ENCODE peak calls at places on chromosomes 16 and 17, in five cellular contexts. I, K, O, A and R are unnamed samples.

GRCh38 chr17:68749742-68750562 is 148.8 kb upstream of the FAM20A start:
- DNase-seq in O (no peak), K (no peak), I (no peak), A (no peak), R (no peak)

GRCh38 chr16:19716183-19716582 is 1.8 kb downstream of the KNOP1 start:
- DNase-seq in A (no peak), I (no peak), K (no peak), O (peak), R (no peak)

GRCh38 chr16:24499193-24499814 is 40.1 kb upstream of the RBBP6 start:
- DNase-seq in K (peak), O (peak), A (no peak), I (peak), R (peak)

GRCh38 chr17:81922566-81923301 is 4.8 kb upstream of the SIRT7 start:
- DNase-seq in A (no peak), O (no peak), K (no peak), I (no peak), R (no peak)

GRCh38 chr16:21971856-21972255 is 18.7 kb downstream of the UQCRC2 start:
- DNase-seq in A (no peak), O (no peak), I (no peak), K (no peak), R (no peak)

GRCh38 chr16:87765473-87765775 is 362 bp downstream of the KLHDC4 start:
- DNase-seq in A (no peak), I (no peak), K (no peak), O (peak), R (no peak)

GRCh38 chr17:48335858-48336500 is 94.0 kb downstream of the SKAP1 start:
- DNase-seq in I (peak), K (no peak), O (no peak), A (peak), R (peak)

GRCh38 chr17:47982645-47983440 is 11.9 kb downstream of the CDK5RAP3 start:
- DNase-seq in I (no peak), O (no peak), A (no peak), K (no peak), R (no peak)

GRCh38 chr17:77796201-77796860 is 162.2 kb upstream of the TNRC6C start:
- DNase-seq in K (no peak), O (no peak), I (no peak), A (no peak), R (peak)

GRCh38 chr17:47995241-47995935 is 24.5 kb downstream of the CDK5RAP3 start:
- DNase-seq in A (no peak), O (no peak), K (peak), I (no peak), R (no peak)

GRCh38 chr17:50270430-50271172 is 3.7 kb upstream of the TMEM92 start:
- DNase-seq in A (peak), O (peak), K (peak), I (peak), R (peak)

GRCh38 chr17:73748521-73748920 is 104.3 kb upstream of the SDK2 start:
- DNase-seq in I (no peak), A (no peak), K (no peak), O (no peak), R (no peak)

GRCh38 chr17:66712453-66712852 is 122.5 kb upstream of the CACNG5 start:
- DNase-seq in K (no peak), O (no peak), I (no peak), A (no peak), R (no peak)

GRCh38 chr17:58105093-58105492 is 21.9 kb downstream of the DYNLL2 start:
- DNase-seq in O (no peak), I (no peak), K (no peak), A (no peak), R (no peak)

GRCh38 chr17:69342896-69343644 is 16.1 kb upstream of the ABCA5 start:
- DNase-seq in K (no peak), O (no peak), I (no peak), A (no peak), R (no peak)

GRCh38 chr16:78324649-78325274 is 225.3 kb downstream of the WWOX start:
- DNase-seq in O (no peak), K (no peak), A (no peak), I (no peak), R (peak)

GRCh38 chr17:45305532-45306087 is 11.2 kb downstream of the MAP3K14 start:
- DNase-seq in I (no peak), A (no peak), K (no peak), O (no peak), R (peak)

GRCh38 chr16:85321856-85322271 is 209.6 kb upstream of the CIBAR2 start:
- DNase-seq in I (no peak), O (peak), A (peak), K (no peak), R (peak)

GRCh38 chr17:48997827-48998556 is 807 bp downstream of the IGF2BP1 start:
- DNase-seq in A (no peak), O (no peak), K (peak), I (peak), R (peak)

GRCh38 chr17:20228860-20229259 is 219.7 kb downstream of the SPECC1 start:
- DNase-seq in O (no peak), I (no peak), A (no peak), K (no peak), R (peak)

GRCh38 chr17:74153456-74153810 is 50.0 kb upstream of the RPL38 start:
- DNase-seq in O (no peak), K (no peak), A (no peak), I (no peak), R (no peak)

GRCh38 chr17:49012893-49013255 is 15.7 kb downstream of the IGF2BP1 start:
- DNase-seq in K (no peak), O (no peak), A (no peak), I (no peak), R (no peak)

GRCh38 chr16:29992371-29992967 is 2.9 kb downstream of the HIRIP3 start:
- DNase-seq in O (no peak), I (no peak), K (no peak), A (no peak), R (no peak)

GRCh38 chr17:58312824-58313223 is 15.8 kb downstream of the TSPOAP1 start:
- DNase-seq in O (no peak), I (peak), K (no peak), A (no peak), R (no peak)

GRCh38 chr16:70529051-70529777 is 5.6 kb downstream of the SF3B3 start:
- DNase-seq in O (no peak), I (peak), A (no peak), K (no peak), R (peak)

GRCh38 chr16:89442990-89443726 is 47.2 kb downstream of the ANKRD11 start:
- DNase-seq in A (no peak), O (peak), I (peak), K (no peak), R (peak)

GRCh38 chr16:89009343-89010209 is 32.6 kb upstream of the CBFA2T3 start:
- DNase-seq in O (no peak), I (peak), K (no peak), A (no peak), R (no peak)

GRCh38 chr16:4089811-4090293 is 26.4 kb downstream of the ADCY9 start:
- DNase-seq in A (no peak), K (no peak), O (peak), I (no peak), R (no peak)

GRCh38 chr16:4935231-4935855 is 1.6 kb downstream of the PPL start:
- DNase-seq in A (no peak), O (peak), K (no peak), I (peak), R (peak)

GRCh38 chr17:34241062-34241461 is 14.0 kb upstream of the CCL2 start:
- DNase-seq in I (no peak), A (no peak), O (peak), K (no peak), R (peak)

GRCh38 chr17:41492351-41492750 is 2.6 kb upstream of the KRT36 start:
- DNase-seq in K (no peak), A (no peak), I (no peak), O (no peak), R (peak)

GRCh38 chr17:32827227-32827626 is 49.7 kb downstream of the MYO1D start:
- DNase-seq in A (no peak), O (no peak), I (no peak), K (no peak), R (no peak)

GRCh38 chr17:51263001-51263400 is 2.7 kb downstream of the UTP18 start:
- DNase-seq in O (no peak), I (peak), K (no peak), A (no peak), R (peak)

GRCh38 chr17:65183736-65184135 is 46.6 kb downstream of the RGS9 start:
- DNase-seq in K (no peak), I (no peak), A (no peak), O (no peak), R (peak)

GRCh38 chr16:58345574-58346354 is 46.5 kb upstream of the GINS3 start:
- DNase-seq in I (no peak), A (no peak), O (no peak), K (no peak), R (no peak)

GRCh38 chr16:9102943-9103342 is 11.5 kb downstream of the HAPSTR1 start:
- DNase-seq in A (no peak), I (no peak), O (no peak), K (no peak), R (no peak)

GRCh38 chr17:6752068-6752909 is 3.6 kb upstream of the XAF1 start:
- DNase-seq in K (no peak), I (peak), O (peak), A (peak), R (peak)

DNA sequence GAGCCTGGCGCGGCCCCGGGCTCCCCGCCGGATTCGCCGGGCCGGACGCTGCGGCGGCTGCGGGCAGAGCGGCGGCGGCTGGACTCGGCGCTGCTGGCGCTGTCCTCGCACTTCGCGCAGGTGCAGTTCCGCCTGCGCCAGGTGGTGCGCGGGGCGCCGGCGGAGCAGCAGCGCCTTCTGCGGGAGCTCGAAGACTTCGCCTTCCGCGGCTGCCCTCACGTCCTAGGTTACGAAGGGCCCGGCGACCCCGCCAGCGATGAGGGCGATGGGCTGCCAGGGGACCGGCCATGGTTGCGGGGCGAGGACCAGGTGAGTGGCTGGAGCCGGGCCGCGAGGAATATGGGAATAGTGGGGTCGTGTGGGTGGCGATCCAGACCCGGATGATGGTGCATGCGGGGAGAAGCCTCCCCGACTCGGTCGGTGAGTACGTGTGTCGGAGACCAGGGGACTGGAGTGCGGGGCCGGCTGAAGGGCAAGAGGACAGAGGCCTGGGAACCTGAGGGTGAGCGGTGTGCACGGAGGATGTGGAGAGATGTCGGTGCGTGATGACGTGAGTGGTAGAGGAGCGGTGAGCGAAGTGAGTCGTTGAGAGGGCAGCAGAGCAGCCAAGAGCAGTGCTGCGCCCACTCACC is 517 bp downstream of the RUNDC1 start:
- DNase-seq in I (peak), O (peak), A (no peak), K (peak), R (peak)
- TF ChIP-seq CTCF in I (peak), O (no peak), A (no peak), K (no peak), R (no peak)

GRCh38 chr16:56871172-56871593 is 6.2 kb downstream of the SLC12A3 start:
- DNase-seq in I (peak), O (peak), K (no peak), A (no peak), R (peak)
- TF ChIP-seq CTCF in I (no peak), O (no peak), K (no peak), A (no peak), R (peak)

DNA sequence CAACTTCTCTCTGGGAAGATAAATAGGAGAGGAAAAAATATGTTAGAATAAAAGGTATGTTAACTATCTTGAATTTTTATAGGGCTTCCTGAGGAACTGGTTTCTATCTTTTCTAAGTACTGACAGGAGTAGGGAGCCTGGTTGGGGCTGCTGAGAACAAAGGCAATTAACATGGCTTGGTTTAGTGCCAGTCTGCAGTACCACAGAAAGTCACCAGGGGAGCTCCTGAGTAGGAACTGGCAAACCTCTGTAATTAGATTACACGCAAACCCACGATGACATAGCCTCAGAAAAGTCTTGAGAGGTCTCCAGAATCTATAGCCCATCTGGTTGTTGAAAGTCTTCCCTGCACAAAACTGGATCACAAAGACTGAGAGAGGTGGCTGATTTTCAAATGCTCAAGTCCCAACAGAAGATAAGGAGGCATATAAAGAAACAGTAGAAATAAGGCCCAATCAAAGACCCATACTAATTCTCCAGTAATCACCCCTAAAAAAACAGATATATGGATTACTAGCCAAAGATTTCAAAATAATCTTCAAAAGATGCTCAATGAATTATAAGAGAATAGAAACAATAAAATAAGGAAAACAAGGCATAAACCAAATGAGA is 11.7 kb upstream of the CNTNAP4 start:
- DNase-seq in K (peak), A (peak), I (peak), O (peak), R (no peak)
- TF ChIP-seq CTCF in K (peak), A (peak), I (peak), O (peak), R (peak)

GRCh38 chr17:55845385-55845784 is 94.5 kb downstream of the PCTP start:
- DNase-seq in O (peak), K (peak), A (no peak), I (peak), R (peak)
- TF ChIP-seq CTCF in O (peak), K (peak), A (peak), I (peak), R (peak)

DNA sequence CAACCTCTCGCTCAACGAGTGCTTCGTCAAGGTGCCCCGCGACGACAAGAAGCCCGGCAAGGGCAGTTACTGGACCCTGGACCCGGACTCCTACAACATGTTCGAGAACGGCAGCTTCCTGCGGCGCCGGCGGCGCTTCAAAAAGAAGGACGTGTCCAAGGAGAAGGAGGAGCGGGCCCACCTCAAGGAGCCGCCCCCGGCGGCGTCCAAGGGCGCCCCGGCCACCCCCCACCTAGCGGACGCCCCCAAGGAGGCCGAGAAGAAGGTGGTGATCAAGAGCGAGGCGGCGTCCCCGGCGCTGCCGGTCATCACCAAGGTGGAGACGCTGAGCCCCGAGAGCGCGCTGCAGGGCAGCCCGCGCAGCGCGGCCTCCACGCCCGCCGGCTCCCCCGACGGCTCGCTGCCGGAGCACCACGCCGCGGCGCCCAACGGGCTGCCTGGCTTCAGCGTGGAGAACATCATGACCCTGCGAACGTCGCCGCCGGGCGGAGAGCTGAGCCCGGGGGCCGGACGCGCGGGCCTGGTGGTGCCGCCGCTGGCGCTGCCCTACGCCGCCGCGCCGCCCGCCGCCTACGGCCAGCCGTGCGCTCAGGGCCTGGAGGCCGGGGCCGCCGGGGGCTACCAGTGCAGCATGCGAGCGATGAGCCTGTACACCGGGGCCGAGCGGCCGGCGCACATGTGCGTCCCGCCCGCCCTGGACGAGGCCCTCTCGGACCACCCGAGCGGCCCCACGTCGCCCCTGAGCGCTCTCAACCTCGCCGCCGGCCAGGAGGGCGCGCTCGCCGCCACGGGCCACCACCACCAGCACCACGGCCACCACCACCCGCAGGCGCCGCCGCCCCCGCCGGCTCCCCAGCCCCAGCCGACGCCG is 1.3 kb downstream of the FOXC2 start:
- DNase-seq in A (no peak), O (no peak), I (peak), K (no peak), R (peak)
- TF ChIP-seq CTCF in A (peak), O (no peak), I (no peak), K (no peak), R (no peak)

DNA sequence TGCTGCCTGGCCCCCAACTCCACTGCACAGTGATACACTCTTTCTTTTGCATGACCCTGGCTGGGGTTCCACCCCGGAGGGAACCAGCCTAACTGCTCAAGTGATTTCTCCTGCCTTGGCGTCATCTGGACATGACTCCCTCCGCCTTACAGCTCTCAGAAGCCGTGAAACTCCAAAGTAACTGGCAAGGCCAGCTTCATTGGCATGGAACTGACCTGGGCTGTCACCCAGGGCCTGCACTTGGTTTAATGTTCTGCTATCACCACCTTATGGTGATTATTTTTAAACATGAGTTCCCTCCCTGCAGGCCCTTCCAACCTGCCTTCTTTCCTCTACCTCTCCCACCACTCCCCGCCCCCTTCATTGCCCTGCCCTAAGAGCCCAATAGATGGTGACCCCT is 139.7 kb upstream of the CDH5 start:
- DNase-seq in I (no peak), O (no peak), K (no peak), A (no peak), R (peak)
- TF ChIP-seq CTCF in I (no peak), O (no peak), K (no peak), A (no peak), R (no peak)

GRCh38 chr16:2450975-2451381 is 8.9 kb upstream of the TEDC2 start:
- DNase-seq in O (no peak), A (no peak), I (no peak), K (no peak), R (no peak)
- TF ChIP-seq CTCF in O (no peak), A (no peak), I (no peak), K (no peak), R (no peak)